ENCODE peak calls at places on chromosomes 16 and 17, in five cellular contexts. T, B, W, O and F are unnamed samples.

GRCh38 chr17:66021757-66022156 is 170.2 kb downstream of the CEP112 start:
- DNase-seq in B (no peak), W (no peak), T (no peak), O (no peak), F (no peak)

GRCh38 chr17:17886747-17887146 is 50.0 kb upstream of the SREBF1 start:
- DNase-seq in W (no peak), T (no peak), O (no peak), B (no peak), F (no peak)

GRCh38 chr17:79960788-79961522 is 74.7 kb downstream of the TBC1D16 start:
- DNase-seq in W (no peak), O (no peak), B (no peak), T (no peak), F (no peak)

GRCh38 chr17:67215991-67216421 is 29.0 kb downstream of the HELZ start:
- DNase-seq in W (no peak), B (no peak), O (no peak), T (no peak), F (no peak)

GRCh38 chr16:19114359-19115147 is 789 bp downstream of the ITPRIPL2 start:
- DNase-seq in B (peak), O (no peak), W (peak), T (peak), F (no peak)

GRCh38 chr16:49932943-49933342 is 77.0 kb upstream of the ZNF423 start:
- DNase-seq in B (no peak), T (no peak), O (no peak), W (peak), F (no peak)

GRCh38 chr17:1347681-1348318 is 52.2 kb downstream of the YWHAE start:
- DNase-seq in W (no peak), T (no peak), B (peak), O (no peak), F (no peak)

GRCh38 chr16:35176449-35176848 is 1717.0 kb downstream of the TP53TG3F start:
- DNase-seq in T (no peak), B (no peak), W (peak), O (no peak), F (no peak)

DNA sequence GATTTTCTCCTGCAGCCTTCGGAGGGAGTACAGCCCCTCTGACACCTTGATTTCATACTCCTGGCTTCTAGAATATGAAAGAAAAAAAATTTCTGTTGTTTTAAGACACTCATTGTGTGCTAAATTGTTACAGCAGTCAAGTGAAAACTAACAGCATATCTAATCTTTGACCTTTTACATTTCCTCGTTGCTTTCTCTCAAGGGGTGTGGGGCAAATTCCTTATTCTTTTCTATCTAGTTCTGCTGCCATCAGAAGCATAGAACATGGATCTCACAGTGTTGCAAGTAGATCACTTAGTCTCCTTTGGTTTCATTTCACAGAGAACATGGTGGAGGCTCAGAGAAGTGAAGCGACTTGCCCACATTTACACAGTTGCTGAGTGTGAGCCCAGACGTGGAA is 28.6 kb upstream of the MMD start:
- DNase-seq in T (no peak), W (no peak), O (no peak), B (no peak), F (no peak)
- H3K4me3 ChIP-seq in T (no peak), W (no peak), O (no peak), B (no peak), F (no peak)

DNA sequence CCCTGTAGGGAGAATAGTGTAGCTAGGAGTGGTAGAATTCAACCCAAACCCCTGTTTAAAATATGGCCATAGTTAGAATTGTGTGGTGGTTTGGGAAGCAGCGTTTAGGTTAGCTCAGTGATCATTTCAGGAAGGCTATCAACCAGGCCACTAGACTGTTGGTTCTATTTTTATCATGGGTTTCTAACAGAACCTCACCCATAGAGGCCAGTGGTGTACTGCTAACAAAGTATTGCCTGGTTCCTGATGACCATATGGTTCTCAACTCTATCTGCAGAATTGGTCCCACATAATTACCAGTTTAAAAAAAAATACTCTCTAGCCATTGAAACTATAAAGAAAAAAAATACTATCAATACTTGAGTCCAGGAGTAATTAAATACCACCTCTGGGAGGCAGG is 70.5 kb upstream of the RASL10B start:
- DNase-seq in T (no peak), O (no peak), W (no peak), B (no peak), F (no peak)
- TF ChIP-seq CTCF in T (no peak), O (no peak), W (peak), B (no peak), F (no peak)

GRCh38 chr16:58426095-58426494 is 33.8 kb downstream of the GINS3 start:
- DNase-seq in O (no peak), W (no peak), B (no peak), T (no peak), F (peak)
- H3K4me3 ChIP-seq in O (no peak), W (no peak), B (no peak), T (no peak), F (no peak)

DNA sequence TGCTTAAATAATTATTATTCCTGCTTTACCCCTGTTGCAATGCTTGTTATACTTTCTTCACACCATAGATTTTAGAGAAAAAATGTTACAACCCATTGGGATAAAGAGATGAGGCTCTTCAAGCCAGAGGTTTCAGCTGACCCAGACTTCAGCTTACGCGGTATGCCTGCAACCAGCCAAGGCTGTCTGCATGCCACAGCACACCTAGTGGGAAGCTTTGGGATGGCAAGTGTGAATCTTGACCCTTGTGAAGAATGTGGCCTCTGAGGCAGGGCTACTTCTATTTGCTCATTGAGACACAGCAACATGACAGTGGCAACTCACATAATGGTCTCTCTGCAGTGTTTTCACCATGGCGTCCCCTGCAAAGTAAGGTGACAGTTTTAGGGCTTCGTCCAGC is 193.9 kb upstream of the PIRT start:
- DNase-seq in T (no peak), B (no peak), O (no peak), W (no peak), F (no peak)
- TF ChIP-seq CTCF in T (no peak), B (no peak), O (no peak), W (no peak), F (peak)

GRCh38 chr16:1054660-1055556 is 17.6 kb upstream of the SSTR5 start:
- DNase-seq in O (no peak), W (peak), T (no peak), B (peak), F (no peak)
- H3K4me3 ChIP-seq in O (no peak), W (no peak), T (no peak), B (no peak), F (no peak)

GRCh38 chr17:47223007-47223406 is 13.9 kb downstream of the MYL4 start:
- DNase-seq in T (no peak), O (no peak), B (no peak), W (no peak), F (no peak)
- TF ChIP-seq CTCF in T (no peak), O (no peak), B (no peak), W (no peak), F (no peak)